ENCODE peak calls at places on chromosomes 4 and X, in nine cellular contexts. C is omental fat pad; Y is hepatic stellate cell; X is NCI-H2081; W is NT2/D1; E is GM12878; L is DMS79 treated with DMSO at 0.1 percent for 48 hours; T is activated CD4-positive, alpha-beta T cell treated with anti-CD3 and anti-CD28 coated beads for 48 hours; V is anterior cingulate cortex. K is an unnamed sample.

GRCh38 chr4:17577660-17578481 is 873 bp downstream of the LAP3 start:
- DNase-seq in X (no peak), T (peak), W (no peak), C (peak), V (no peak), L (no peak), Y (peak), E (no peak), K (no peak)

GRCh38 chr4:150515135-150515534 is 66.8 kb upstream of the MAB21L2 start:
- DNase-seq in C (no peak), E (no peak), L (no peak), X (no peak), T (no peak), Y (no peak), V (no peak), W (no peak), K (no peak)

GRCh38 chrX:45859407-45859806 is 658.7 kb upstream of the DIPK2B start:
- DNase-seq in V (no peak), W (no peak), L (no peak), Y (no peak), E (no peak), X (no peak), C (no peak), T (no peak), K (no peak)

GRCh38 chr4:107366900-107367299 is 330.8 kb upstream of the DKK2 start:
- DNase-seq in W (no peak), T (no peak), E (no peak), X (no peak), L (no peak), C (no peak), V (no peak), Y (no peak), K (no peak)

GRCh38 chr4:114180481-114180880 is 201.0 kb upstream of the ARSJ start:
- DNase-seq in E (no peak), L (no peak), C (no peak), Y (peak), T (peak), X (no peak), V (no peak), W (peak), K (peak)

GRCh38 chrX:122582280-122582679 is 601.8 kb upstream of the GRIA3 start:
- DNase-seq in V (no peak), T (no peak), E (no peak), Y (no peak), W (no peak), X (no peak), C (no peak), L (no peak), K (no peak)

GRCh38 chr4:80221161-80221560 is 23.9 kb downstream of the PRDM8 start:
- DNase-seq in E (no peak), X (peak), W (no peak), Y (no peak), T (no peak), L (no peak), C (no peak), V (no peak), K (no peak)

GRCh38 chr4:14000091-14000814 is 372.7 kb upstream of the BOD1L1 start:
- DNase-seq in T (no peak), L (no peak), V (no peak), X (no peak), E (no peak), C (no peak), W (no peak), Y (no peak), K (no peak)

GRCh38 chr4:3145251-3145908 is 70.9 kb downstream of the HTT start:
- DNase-seq in L (no peak), W (no peak), T (no peak), E (no peak), V (no peak), C (no peak), X (peak), Y (no peak), K (no peak)

GRCh38 chrX:45954026-45954425 is 591.2 kb downstream of the ZNF674 start:
- DNase-seq in C (no peak), E (no peak), L (no peak), Y (no peak), T (no peak), W (no peak), V (no peak), X (no peak), K (no peak)

GRCh38 chr4:973431-974397 is at the start of gene DGKQ:
- DNase-seq in L (no peak), Y (peak), E (no peak), C (peak), V (peak), W (peak), X (peak), T (peak), K (no peak)

GRCh38 chr4:73869130-73870055 is at the start of gene CXCL1:
- DNase-seq in X (no peak), E (no peak), V (no peak), C (no peak), T (no peak), Y (peak), W (no peak), L (no peak), K (no peak)